ENCODE peak calls at places on chromosome 15, in six cellular contexts. U, S, Q, K, R and B are unnamed samples.

GRCh38 chr15:50996641-50997040 is 88.2 kb downstream of the AP4E1 start:
- DNase-seq in K (no peak), S (no peak), U (no peak), Q (no peak), R (no peak), B (peak)

GRCh38 chr15:78308422-78309021 is 9.1 kb upstream of the SKIC8 start:
- DNase-seq in S (peak), R (peak), Q (peak), U (peak), K (peak), B (peak)

GRCh38 chr15:27509014-27509413 is 538.0 kb downstream of the GABRG3 start:
- DNase-seq in Q (no peak), R (no peak), K (no peak), U (no peak), S (no peak), B (no peak)

GRCh38 chr15:34754171-34754580 is 622 bp downstream of the GJD2 start:
- DNase-seq in U (no peak), R (no peak), K (no peak), S (no peak), Q (peak), B (no peak)

GRCh38 chr15:96345560-96346389 is 15.3 kb downstream of the NR2F2 start:
- DNase-seq in Q (peak), K (peak), U (peak), R (peak), S (no peak), B (peak)

GRCh38 chr15:100328796-100329195 is 13.0 kb downstream of the ADAMTS17 start:
- DNase-seq in U (no peak), Q (no peak), R (no peak), S (no peak), K (peak), B (no peak)

GRCh38 chr15:96703794-96704550 is 373.5 kb downstream of the NR2F2 start:
- DNase-seq in S (no peak), Q (no peak), K (no peak), R (no peak), U (no peak), B (no peak)

GRCh38 chr15:96344706-96345559 is 14.4 kb downstream of the NR2F2 start:
- DNase-seq in K (peak), U (no peak), S (no peak), R (no peak), Q (no peak), B (no peak)

GRCh38 chr15:41511331-41512077 is 2.1 kb downstream of the LTK start:
- DNase-seq in R (no peak), K (peak), Q (no peak), S (no peak), U (no peak), B (no peak)

GRCh38 chr15:66292261-66293084 is 895 bp upstream of the DIS3L start:
- DNase-seq in S (no peak), Q (no peak), K (no peak), R (no peak), U (peak), B (no peak)

GRCh38 chr15:85825118-85825517 is 30.4 kb upstream of the KLHL25 start:
- DNase-seq in R (no peak), K (no peak), S (no peak), Q (no peak), U (no peak), B (no peak)

GRCh38 chr15:88028024-88028423 is 228.5 kb downstream of the NTRK3 start:
- DNase-seq in Q (peak), R (no peak), K (peak), U (no peak), S (no peak), B (no peak)

GRCh38 chr15:73601449-73602425 is 31.5 kb downstream of the NPTN start:
- DNase-seq in U (peak), Q (peak), S (no peak), R (no peak), K (no peak), B (peak)

GRCh38 chr15:95603802-95604201 is 726.7 kb upstream of the NR2F2 start:
- DNase-seq in Q (no peak), S (no peak), U (no peak), R (no peak), K (no peak), B (no peak)

GRCh38 chr15:89807689-89808088 is 7.0 kb downstream of the ANPEP start:
- DNase-seq in Q (no peak), R (no peak), K (no peak), U (no peak), S (no peak), B (no peak)

GRCh38 chr15:81195339-81195864 is 1.3 kb upstream of the IL16 start:
- DNase-seq in K (no peak), Q (no peak), S (no peak), R (no peak), U (no peak), B (no peak)

GRCh38 chr15:85828026-85828597 is 33.4 kb upstream of the KLHL25 start:
- DNase-seq in U (no peak), Q (no peak), R (no peak), K (no peak), S (no peak), B (no peak)

DNA sequence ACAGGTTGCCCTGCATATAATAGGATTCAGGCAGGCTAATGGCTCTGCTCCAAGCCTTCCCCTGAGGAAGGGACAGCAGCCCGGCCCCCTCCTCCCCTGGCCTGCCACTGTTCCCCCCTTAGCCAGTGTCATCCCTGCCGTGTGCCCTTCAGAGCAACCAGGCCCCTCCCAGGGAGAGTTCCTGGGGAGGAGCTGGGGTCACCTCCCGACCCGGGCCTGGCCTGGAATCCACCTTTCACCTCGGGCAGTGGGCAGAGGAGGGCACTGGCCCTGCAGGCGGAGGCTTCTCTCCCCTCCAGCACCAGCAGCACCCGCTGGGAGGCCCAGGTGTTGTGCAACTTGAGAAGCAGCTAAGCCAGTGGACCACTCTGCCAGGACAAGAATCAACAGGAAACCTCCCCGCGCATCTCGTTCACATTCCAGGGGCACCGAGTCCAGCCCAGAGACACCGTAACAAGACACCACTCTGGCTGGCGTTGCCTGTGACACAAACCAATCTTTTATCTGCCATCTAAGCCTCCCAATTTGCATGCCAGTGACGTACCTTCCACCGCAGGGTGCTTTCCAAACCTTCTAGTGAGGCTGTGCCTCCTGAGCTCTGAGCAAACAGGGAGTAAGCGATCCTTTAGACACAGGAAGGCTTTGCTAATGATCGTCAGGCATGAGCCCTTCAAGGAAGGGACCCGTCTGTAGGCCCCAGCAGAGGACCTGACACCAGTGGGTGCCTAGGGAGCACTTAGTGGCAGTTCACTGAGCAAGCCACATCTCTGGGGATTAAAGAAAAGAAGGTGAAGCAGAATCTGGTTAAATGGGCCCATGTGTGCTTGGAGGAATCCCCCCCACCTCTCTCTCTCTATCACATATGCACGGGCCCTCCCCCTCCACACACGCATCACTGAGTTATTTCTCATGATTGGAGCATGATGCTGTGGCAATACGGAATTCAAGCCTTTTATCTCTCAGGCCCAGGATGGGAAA is 98.9 kb upstream of the TLE3 start:
- DNase-seq in K (peak), S (no peak), R (no peak), Q (peak), U (peak), B (peak)
- TF ChIP-seq CTCF in K (no peak), S (no peak), R (no peak), Q (no peak), U (no peak), B (no peak)

GRCh38 chr15:52012210-52012609 is 6.8 kb upstream of the MAPK6 start:
- DNase-seq in S (no peak), Q (no peak), K (no peak), U (no peak), R (no peak), B (no peak)
- H3K27ac ChIP-seq in S (no peak), Q (no peak), K (no peak), U (no peak), R (peak), B (peak)

DNA sequence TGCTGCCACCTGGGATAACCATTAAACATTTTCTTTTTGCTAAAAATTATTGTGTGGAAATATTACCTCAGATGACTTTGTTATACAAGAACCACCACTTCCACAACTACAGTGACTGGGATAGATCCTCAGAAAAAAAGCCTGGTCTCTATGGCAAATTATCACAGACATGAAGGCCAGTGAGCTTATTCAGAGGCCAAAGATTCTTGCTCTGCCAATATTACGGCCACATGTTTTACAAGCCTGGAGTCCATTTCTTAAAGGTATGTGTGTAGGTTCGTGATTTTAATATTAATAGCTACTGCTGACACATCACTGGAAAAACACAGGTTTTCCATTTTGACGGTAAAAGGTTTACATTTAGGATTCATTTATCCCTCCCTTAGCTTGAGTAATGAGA is 73.8 kb downstream of the MYO1E start:
- DNase-seq in R (no peak), S (no peak), Q (no peak), U (no peak), K (no peak), B (no peak)
- TF ChIP-seq CTCF in R (no peak), S (no peak), Q (no peak), U (no peak), K (no peak), B (no peak)

DNA sequence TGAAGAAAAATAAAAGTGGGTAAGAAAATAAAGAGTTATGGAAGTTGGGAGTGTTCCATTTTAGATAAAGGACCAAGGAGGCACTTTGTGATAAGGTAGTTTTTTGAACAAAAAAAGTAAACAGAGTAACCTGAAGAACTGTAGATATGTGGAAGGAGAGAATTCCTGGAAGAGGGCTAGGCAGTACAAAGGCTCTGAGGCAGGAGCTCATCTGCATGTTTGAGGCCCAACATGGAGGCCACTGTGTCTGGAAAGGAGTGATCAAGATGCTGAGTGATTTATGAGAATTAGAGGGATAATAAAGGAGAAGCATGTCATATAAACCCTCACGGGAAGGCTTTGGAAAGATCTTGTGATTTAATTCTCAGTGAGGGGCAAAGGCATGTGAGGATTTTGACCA is 126.5 kb downstream of the DTWD1 start:
- DNase-seq in R (no peak), S (no peak), Q (no peak), K (no peak), U (no peak), B (no peak)
- H3K27ac ChIP-seq in R (no peak), S (no peak), Q (no peak), K (no peak), U (no peak), B (no peak)

GRCh38 chr15:76057332-76058000 is 2.3 kb upstream of the TMEM266 start:
- DNase-seq in Q (peak), S (no peak), R (no peak), K (no peak), U (peak), B (peak)
- TF ChIP-seq CTCF in Q (peak), S (peak), R (peak), K (peak), U (no peak), B (peak)

DNA sequence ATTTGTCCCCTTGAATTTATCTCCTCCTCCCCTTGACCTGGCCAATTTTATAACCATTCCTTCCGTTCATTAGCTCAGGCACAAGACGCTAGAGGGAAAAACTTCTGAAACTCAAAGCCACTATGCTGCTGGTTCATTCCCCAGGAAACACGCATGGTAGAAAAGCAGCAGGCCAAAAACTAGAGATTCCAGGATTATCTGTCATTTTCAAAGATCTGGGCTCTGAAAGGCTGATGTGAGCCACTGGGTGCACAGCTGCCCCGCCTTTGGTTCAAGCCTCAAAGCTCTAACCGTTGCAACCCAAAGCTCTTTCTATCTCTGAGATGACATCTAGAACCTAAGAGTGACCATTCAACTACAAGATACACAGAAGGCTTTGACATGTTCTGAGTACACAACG is 6.1 kb downstream of the ANP32A start:
- DNase-seq in R (no peak), S (no peak), Q (no peak), K (no peak), U (no peak), B (no peak)
- H3K27ac ChIP-seq in R (peak), S (no peak), Q (no peak), K (no peak), U (no peak), B (no peak)

DNA sequence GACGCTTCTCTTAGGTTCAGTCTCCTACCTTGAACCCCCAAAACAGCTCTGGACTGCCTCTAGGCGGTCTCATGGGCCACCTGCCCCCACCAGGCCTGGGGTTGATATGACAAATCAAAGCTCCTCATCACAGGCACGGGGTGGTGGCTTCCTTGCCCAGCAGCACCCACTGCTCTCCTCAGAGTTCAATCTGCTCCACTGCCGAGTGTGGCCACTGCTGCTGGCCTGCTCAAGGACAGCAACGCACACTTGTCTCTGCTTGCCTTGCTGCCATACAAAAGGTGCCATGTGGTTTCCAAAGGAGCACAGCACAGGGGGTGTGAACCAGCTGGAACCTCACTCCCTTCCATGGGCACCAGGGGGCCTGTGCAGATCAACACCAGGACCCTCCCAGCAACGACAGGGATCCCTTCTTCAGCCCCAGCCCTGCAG is 10.2 kb downstream of the KBTBD13 start:
- DNase-seq in K (no peak), R (no peak), U (no peak), S (no peak), Q (peak), B (no peak)
- TF ChIP-seq CTCF in K (peak), R (no peak), U (no peak), S (no peak), Q (peak), B (no peak)